ENCODE peak calls at places on chromosomes 7 and 10, in four cellular contexts. Q, R, B and A are unnamed samples. For H3K36me3, the result is how much of the 10 kb centered on the place peaks cover.

GRCh38 chr7:20785211-20786048 is 1.3 kb downstream of the SP8 start:
- DNase-seq in Q (no peak), R (no peak), B (peak), A (no peak)

GRCh38 chr7:127578036-127578684 is 7.2 kb downstream of the GCC1 start:
- DNase-seq in Q (no peak), R (no peak), B (no peak), A (no peak)

GRCh38 chr7:142602183-142602582 is 147.1 kb upstream of the PRSS1 start:
- DNase-seq in Q (no peak), R (no peak), B (no peak), A (no peak)

GRCh38 chr10:44386546-44387052 is 1.7 kb upstream of the CXCL12 start:
- DNase-seq in Q (peak), R (no peak), B (no peak), A (no peak)

GRCh38 chr10:130898381-130898780 is 413.1 kb downstream of the TCERG1L start:
- DNase-seq in Q (no peak), R (no peak), B (no peak), A (no peak)

GRCh38 chr7:130944997-130945396 is 211.0 kb upstream of the KLF14 start:
- DNase-seq in Q (no peak), R (no peak), B (no peak), A (no peak)

GRCh38 chr7:108045154-108045553 is 42.2 kb upstream of the LAMB1 start:
- DNase-seq in Q (no peak), R (no peak), B (no peak), A (no peak)

GRCh38 chr10:70589762-70590662 is 12.5 kb downstream of the PRF1 start:
- DNase-seq in Q (peak), R (no peak), B (no peak), A (peak)

GRCh38 chr7:30913821-30914515 is 2.3 kb downstream of the AQP1 start:
- DNase-seq in Q (no peak), R (no peak), B (no peak), A (peak)

GRCh38 chr7:30556854-30557644 is 37.6 kb upstream of the GARS1 start:
- DNase-seq in Q (no peak), R (no peak), B (peak), A (no peak)

GRCh38 chr7:37901890-37902524 is 14.6 kb downstream of the SFRP4 start:
- DNase-seq in Q (no peak), R (no peak), B (no peak), A (no peak)

GRCh38 chr10:5362873-5363272 is 1.9 kb upstream of the UCN3 start:
- DNase-seq in Q (no peak), R (no peak), B (no peak), A (no peak)

GRCh38 chr7:98250789-98251188 is 1.2 kb downstream of the TECPR1 start:
- DNase-seq in Q (no peak), R (no peak), B (no peak), A (no peak)

GRCh38 chr7:155799514-155799913 is 12.7 kb downstream of the SHH start:
- DNase-seq in Q (peak), R (no peak), B (peak), A (no peak)

GRCh38 chr7:42082144-42082543 is 154.9 kb downstream of the GLI3 start:
- DNase-seq in Q (no peak), R (no peak), B (no peak), A (no peak)

GRCh38 chr10:78070726-78071125 is 37.1 kb downstream of the RPS24 start:
- DNase-seq in Q (no peak), R (no peak), B (no peak), A (no peak)

GRCh38 chr7:156004265-156005201 is 192.3 kb upstream of the SHH start:
- DNase-seq in Q (no peak), R (no peak), B (no peak), A (peak)

GRCh38 chr10:17229016-17229716 is 1.1 kb downstream of the VIM start:
- DNase-seq in Q (peak), R (peak), B (peak), A (peak)

GRCh38 chr10:63553031-63553430 is 31.8 kb downstream of the REEP3 start:
- DNase-seq in Q (no peak), R (no peak), B (no peak), A (no peak)

GRCh38 chr7:24477807-24478655 is 95.2 kb upstream of the PALS2 start:
- DNase-seq in Q (peak), R (no peak), B (no peak), A (no peak)

GRCh38 chr10:122199070-122199469 is 72.0 kb upstream of the BTBD16 start:
- DNase-seq in Q (peak), R (peak), B (no peak), A (no peak)

GRCh38 chr10:60466267-60467201 is 76.9 kb upstream of the ANK3 start:
- DNase-seq in Q (no peak), R (no peak), B (no peak), A (no peak)

GRCh38 chr7:4045975-4046374 is 636.1 kb upstream of the FOXK1 start:
- DNase-seq in Q (no peak), R (no peak), B (no peak), A (no peak)

GRCh38 chr10:24897326-24897926 is 55.0 kb downstream of the PRTFDC1 start:
- DNase-seq in Q (no peak), R (no peak), B (no peak), A (no peak)

GRCh38 chr10:78934499-78934898 is 134.3 kb upstream of the ZMIZ1 start:
- DNase-seq in Q (no peak), R (no peak), B (no peak), A (no peak)

GRCh38 chr10:60048146-60048545 is 141.8 kb upstream of the CCDC6 start:
- DNase-seq in Q (no peak), R (no peak), B (no peak), A (no peak)

GRCh38 chr7:106883627-106884026 is 18.5 kb downstream of the PIK3CG start:
- DNase-seq in Q (no peak), R (no peak), B (no peak), A (no peak)

GRCh38 chr10:123270221-123270620 is 116.0 kb downstream of the BUB3 start:
- DNase-seq in Q (no peak), R (no peak), B (no peak), A (no peak)

GRCh38 chr7:152615052-152615741 is 60.7 kb downstream of the XRCC2 start:
- DNase-seq in Q (no peak), R (no peak), B (no peak), A (no peak)

GRCh38 chr7:90766814-90767564 is 170.9 kb downstream of the CDK14 start:
- DNase-seq in Q (peak), R (no peak), B (peak), A (no peak)

GRCh38 chr7:29796181-29796580 is 10.1 kb upstream of the WIPF3 start:
- DNase-seq in Q (no peak), R (no peak), B (no peak), A (no peak)

GRCh38 chr7:128923411-128923800 is 12.9 kb upstream of the KCP start:
- DNase-seq in Q (no peak), R (no peak), B (no peak), A (no peak)

GRCh38 chr10:102476466-102477141 is 25.3 kb upstream of the C10orf95 start:
- DNase-seq in Q (peak), R (no peak), B (no peak), A (no peak)

GRCh38 chr10:122168598-122168997 is 102.5 kb upstream of the BTBD16 start:
- DNase-seq in Q (no peak), R (no peak), B (no peak), A (no peak)

GRCh38 chr10:69960606-69961167 is 92.0 kb upstream of the MACROH2A2 start:
- DNase-seq in Q (no peak), R (no peak), B (no peak), A (peak)

GRCh38 chr7:1536768-1537630 is 6.5 kb downstream of the MAFK start:
- DNase-seq in Q (peak), R (peak), B (peak), A (peak)

GRCh38 chr10:35050556-35050955 is 39.6 kb downstream of the CUL2 start:
- DNase-seq in Q (no peak), R (no peak), B (no peak), A (no peak)

GRCh38 chr7:13057462-13058200 is 370.2 kb downstream of the ARL4A start:
- DNase-seq in Q (no peak), R (no peak), B (no peak), A (no peak)

GRCh38 chr10:43202657-43203490 is 64.0 kb downstream of the RASGEF1A start:
- DNase-seq in Q (peak), R (no peak), B (no peak), A (peak)

GRCh38 chr7:123961731-123962130 is 36.7 kb downstream of the SPAM1 start:
- DNase-seq in Q (no peak), R (no peak), B (no peak), A (no peak)

GRCh38 chr10:95262763-95263518 is 27.9 kb downstream of the PDLIM1 start:
- DNase-seq in Q (no peak), R (no peak), B (no peak), A (no peak)
- H3K36me3 ChIP-seq in Q (under half), R (half or more), B (under half), A (under half)

GRCh38 chr10:95729323-95730055 is 26.5 kb upstream of the ENTPD1 start:
- DNase-seq in Q (no peak), R (no peak), B (no peak), A (no peak)
- TF ChIP-seq POLR2A in Q (no peak), R (no peak), B (no peak), A (no peak)

GRCh38 chr7:74099031-74099430 is 15.4 kb downstream of the LIMK1 start:
- DNase-seq in Q (no peak), R (no peak), B (no peak), A (no peak)
- H3K36me3 ChIP-seq in Q (half or more), R (under half), B (under half), A (under half)

GRCh38 chr10:93073539-93074136 is at the start of gene CYP26A1:
- DNase-seq in Q (no peak), R (no peak), B (no peak), A (no peak)
- TF ChIP-seq POLR2A in Q (no peak), R (no peak), B (no peak), A (no peak)